ENCODE peak calls at places on chromosome 21, in four cellular contexts. One of them, this sample, is unnamed.

GRCh38 chr21:17622018-17622417 is 9.3 kb upstream of the BTG3 start:
- DNase-seq in HepG2: no peak
- DNase-seq in K562: no peak
- DNase-seq in GM12878: no peak
- DNase-seq in this sample: no peak

GRCh38 chr21:44598031-44598430 is 2.4 kb upstream of the KRTAP10-7 start:
- DNase-seq in K562: no peak
- DNase-seq in HepG2: no peak
- DNase-seq in GM12878: no peak
- DNase-seq in this sample: no peak

GRCh38 chr21:45001134-45002095 is 61.6 kb downstream of the SLX9 start:
- DNase-seq in GM12878: no peak
- DNase-seq in HepG2: no peak
- DNase-seq in K562: no peak
- DNase-seq in this sample: no peak

GRCh38 chr21:18244721-18245486 is at the start of gene CHODL:
- DNase-seq in K562: no peak
- DNase-seq in GM12878: no peak
- DNase-seq in HepG2: no peak
- DNase-seq in this sample: peak

GRCh38 chr21:21436012-21436545 is 437.9 kb downstream of the NCAM2 start:
- DNase-seq in GM12878: no peak
- DNase-seq in K562: no peak
- DNase-seq in HepG2: no peak
- DNase-seq in this sample: no peak

GRCh38 chr21:45926281-45926680 is 55.3 kb upstream of the COL6A1 start:
- DNase-seq in GM12878: no peak
- DNase-seq in HepG2: no peak
- DNase-seq in K562: no peak
- DNase-seq in this sample: peak

GRCh38 chr21:23694396-23694795 is 1912.9 kb downstream of the MRPL39 start:
- DNase-seq in GM12878: no peak
- DNase-seq in K562: no peak
- DNase-seq in HepG2: no peak
- DNase-seq in this sample: no peak

GRCh38 chr21:44414291-44415072 is 40.8 kb upstream of the LRRC3 start:
- DNase-seq in K562: no peak
- DNase-seq in GM12878: no peak
- DNase-seq in HepG2: no peak
- DNase-seq in this sample: no peak

GRCh38 chr21:38910390-38911008 is 104.8 kb downstream of the ETS2 start:
- DNase-seq in K562: no peak
- DNase-seq in HepG2: no peak
- DNase-seq in GM12878: no peak
- DNase-seq in this sample: no peak

GRCh38 chr21:44966135-44967081 is 26.6 kb downstream of the SLX9 start:
- DNase-seq in K562: no peak
- DNase-seq in GM12878: no peak
- DNase-seq in HepG2: no peak
- DNase-seq in this sample: no peak

GRCh38 chr21:42463861-42464515 is 32.0 kb downstream of the RSPH1 start:
- DNase-seq in HepG2: peak
- DNase-seq in GM12878: no peak
- DNase-seq in K562: peak
- DNase-seq in this sample: peak

GRCh38 chr21:31180256-31181088 is 142.2 kb upstream of the KRTAP19-8 start:
- DNase-seq in GM12878: no peak
- DNase-seq in K562: peak
- DNase-seq in HepG2: peak
- DNase-seq in this sample: peak

GRCh38 chr21:45109831-45110492 is 35.6 kb downstream of the ADARB1 start:
- DNase-seq in HepG2: no peak
- DNase-seq in K562: peak
- DNase-seq in GM12878: peak
- DNase-seq in this sample: no peak

GRCh38 chr21:36260802-36261201 is 59.2 kb upstream of the MORC3 start:
- DNase-seq in K562: no peak
- DNase-seq in HepG2: no peak
- DNase-seq in GM12878: no peak
- DNase-seq in this sample: no peak

GRCh38 chr21:37551406-37552355 is 185.1 kb downstream of the DYRK1A start:
- DNase-seq in GM12878: no peak
- DNase-seq in HepG2: peak
- DNase-seq in K562: no peak
- DNase-seq in this sample: no peak

GRCh38 chr21:35427320-35428040 is 378.4 kb upstream of the RUNX1 start:
- DNase-seq in HepG2: no peak
- DNase-seq in GM12878: no peak
- DNase-seq in K562: no peak
- DNase-seq in this sample: no peak

GRCh38 chr21:46555225-46555617 is 49.7 kb downstream of the S100B start:
- DNase-seq in K562: no peak
- DNase-seq in HepG2: no peak
- DNase-seq in GM12878: no peak
- DNase-seq in this sample: no peak

GRCh38 chr21:36800734-36801133 is 101.8 kb downstream of the SIM2 start:
- DNase-seq in GM12878: no peak
- DNase-seq in HepG2: no peak
- DNase-seq in K562: no peak
- DNase-seq in this sample: no peak

GRCh38 chr21:46221664-46222435 is 6.7 kb downstream of the LSS start:
- DNase-seq in GM12878: no peak
- DNase-seq in HepG2: no peak
- DNase-seq in K562: no peak
- DNase-seq in this sample: no peak

GRCh38 chr21:45541221-45542039 is 810 bp downstream of the SLC19A1 start:
- DNase-seq in HepG2: no peak
- DNase-seq in K562: peak
- DNase-seq in GM12878: no peak
- DNase-seq in this sample: peak

GRCh38 chr21:44494418-44494817 is 39.1 kb downstream of the LRRC3 start:
- DNase-seq in GM12878: no peak
- DNase-seq in HepG2: no peak
- DNase-seq in K562: no peak
- DNase-seq in this sample: no peak

GRCh38 chr21:20971296-20971921 is 26.8 kb upstream of the NCAM2 start:
- DNase-seq in HepG2: peak
- DNase-seq in K562: peak
- DNase-seq in GM12878: no peak
- DNase-seq in this sample: peak

GRCh38 chr21:15422761-15423160 is 307.0 kb upstream of the USP25 start:
- DNase-seq in HepG2: no peak
- DNase-seq in K562: no peak
- DNase-seq in GM12878: no peak
- DNase-seq in this sample: no peak

GRCh38 chr21:36396314-36396713 is 11.1 kb downstream of the CHAF1B start:
- DNase-seq in HepG2: no peak
- DNase-seq in GM12878: no peak
- DNase-seq in K562: no peak
- DNase-seq in this sample: no peak

GRCh38 chr21:40177979-40178378 is 310.7 kb downstream of the PCP4 start:
- DNase-seq in K562: no peak
- DNase-seq in GM12878: no peak
- DNase-seq in HepG2: no peak
- DNase-seq in this sample: no peak

GRCh38 chr21:38917045-38917774 is 111.5 kb downstream of the ETS2 start:
- DNase-seq in HepG2: peak
- DNase-seq in GM12878: no peak
- DNase-seq in K562: no peak
- DNase-seq in this sample: no peak

GRCh38 chr21:42305707-42306147 is 9.5 kb downstream of the TFF3 start:
- DNase-seq in HepG2: no peak
- DNase-seq in GM12878: no peak
- DNase-seq in K562: no peak
- DNase-seq in this sample: no peak

GRCh38 chr21:41995577-41995976 is 14.6 kb downstream of the ZBTB21 start:
- DNase-seq in K562: no peak
- DNase-seq in HepG2: no peak
- DNase-seq in GM12878: no peak
- DNase-seq in this sample: no peak

GRCh38 chr21:37225440-37225839 is 41.7 kb downstream of the VPS26C start:
- DNase-seq in K562: no peak
- DNase-seq in HepG2: no peak
- DNase-seq in GM12878: no peak
- DNase-seq in this sample: no peak

GRCh38 chr21:31447477-31447876 is 103.4 kb upstream of the TIAM1 start:
- DNase-seq in K562: no peak
- DNase-seq in GM12878: no peak
- DNase-seq in HepG2: no peak
- DNase-seq in this sample: no peak

GRCh38 chr21:28482657-28483056 is 510.0 kb downstream of the LTN1 start:
- DNase-seq in HepG2: no peak
- DNase-seq in GM12878: no peak
- DNase-seq in K562: no peak
- DNase-seq in this sample: no peak
- TF ChIP-seq SP1 in HepG2: no peak
- TF ChIP-seq SP1 in GM12878: no peak
- TF ChIP-seq SP1 in K562: no peak
- TF ChIP-seq SP1 in this sample: no peak

DNA sequence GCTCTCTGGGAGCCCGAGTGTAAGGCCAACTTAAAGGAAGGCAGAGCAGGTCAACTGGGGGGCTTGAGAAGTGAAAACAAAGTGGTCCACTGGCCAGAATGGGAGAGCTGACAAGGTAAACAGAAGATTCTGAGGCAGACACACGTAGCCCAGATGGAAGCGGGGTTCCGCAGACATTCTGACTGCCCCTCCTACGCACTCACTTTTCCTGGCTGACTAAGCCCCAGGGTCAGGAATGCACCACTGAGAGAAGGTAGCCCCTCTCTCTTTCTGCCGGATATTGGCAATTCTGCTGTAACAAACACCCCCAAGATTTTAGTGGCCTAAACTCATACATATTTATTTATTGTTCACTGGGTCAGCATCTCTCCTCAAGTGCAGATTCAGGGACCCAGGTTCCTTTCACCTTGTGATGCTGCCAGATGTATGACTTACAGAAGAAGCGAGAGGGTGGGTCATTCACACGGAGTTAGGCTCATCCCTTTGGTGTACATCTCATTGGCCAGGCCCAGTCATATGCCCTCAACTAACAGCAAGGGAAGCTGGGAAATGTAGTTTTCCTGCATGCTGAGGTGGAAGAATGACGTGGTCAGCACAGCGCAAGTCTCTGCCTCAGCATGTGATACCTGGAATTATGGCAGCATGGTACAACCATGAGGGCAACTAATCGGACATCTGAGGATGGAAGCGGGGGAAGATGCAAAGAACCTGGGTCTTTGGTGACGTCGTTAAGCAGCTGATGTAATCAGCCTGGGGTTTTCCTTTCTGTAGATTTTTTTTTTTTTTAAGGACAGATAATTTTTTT is 43.5 kb upstream of the MRPS6 start:
- DNase-seq in GM12878: peak
- DNase-seq in K562: peak
- DNase-seq in HepG2: peak
- DNase-seq in this sample: peak
- TF ChIP-seq BHLHE40 in GM12878: no peak
- TF ChIP-seq BHLHE40 in K562: peak
- TF ChIP-seq BHLHE40 in HepG2: no peak
- TF ChIP-seq BHLHE40 in this sample: no peak

GRCh38 chr21:26170471-26171309 is at the start of gene APP:
- DNase-seq in GM12878: no peak
- DNase-seq in HepG2: peak
- DNase-seq in K562: peak
- DNase-seq in this sample: peak

GRCh38 chr21:26169061-26169610 is 1.4 kb downstream of the APP start:
- DNase-seq in GM12878: peak
- DNase-seq in HepG2: peak
- DNase-seq in K562: no peak
- DNase-seq in this sample: peak

GRCh38 chr21:26165331-26165730 is 5.2 kb downstream of the APP start:
- DNase-seq in GM12878: no peak
- DNase-seq in K562: no peak
- DNase-seq in HepG2: no peak
- DNase-seq in this sample: no peak

GRCh38 chr21:26169611-26170470 is 729 bp downstream of the APP start:
- DNase-seq in HepG2: no peak
- DNase-seq in GM12878: no peak
- DNase-seq in K562: peak
- DNase-seq in this sample: peak

DNA sequence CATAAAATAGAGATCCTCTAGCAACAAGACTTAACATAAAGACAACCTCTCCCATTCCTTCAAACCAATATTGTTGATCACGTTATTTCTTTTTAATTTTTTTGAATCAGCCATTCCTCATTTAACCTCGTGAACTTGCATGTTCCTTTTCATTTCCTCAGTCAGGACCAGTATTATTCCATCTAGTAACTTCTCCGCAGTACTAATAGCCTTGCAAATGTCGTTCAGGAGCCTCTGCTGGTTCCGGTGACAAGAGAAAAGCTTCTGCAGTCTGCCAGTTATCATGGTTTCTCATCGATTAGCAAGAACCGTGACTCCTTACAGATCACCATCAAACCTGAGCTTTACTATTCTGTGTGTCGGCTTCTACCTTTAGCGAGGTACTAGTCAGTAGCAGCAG is 3.0 kb downstream of the APP start:
- DNase-seq in GM12878: no peak
- DNase-seq in HepG2: no peak
- DNase-seq in K562: no peak
- DNase-seq in this sample: no peak
- TF ChIP-seq TARDBP in GM12878: no peak
- TF ChIP-seq TARDBP in HepG2: no peak
- TF ChIP-seq TARDBP in K562: no peak
- TF ChIP-seq TARDBP in this sample: no peak

GRCh38 chr21:32457360-32457840 is 44.9 kb downstream of the EVA1C start:
- DNase-seq in HepG2: peak
- DNase-seq in GM12878: no peak
- DNase-seq in K562: peak
- DNase-seq in this sample: no peak

GRCh38 chr21:32455548-32455947 is 43.0 kb downstream of the EVA1C start:
- DNase-seq in K562: no peak
- DNase-seq in GM12878: no peak
- DNase-seq in HepG2: no peak
- DNase-seq in this sample: no peak

GRCh38 chr21:32459972-32460371 is 47.5 kb downstream of the EVA1C start:
- DNase-seq in K562: no peak
- DNase-seq in HepG2: no peak
- DNase-seq in GM12878: no peak
- DNase-seq in this sample: no peak

GRCh38 chr21:32457962-32458361 is 45.5 kb downstream of the EVA1C start:
- DNase-seq in HepG2: no peak
- DNase-seq in GM12878: no peak
- DNase-seq in K562: no peak
- DNase-seq in this sample: no peak

GRCh38 chr21:32456497-32456918 is 44.0 kb downstream of the EVA1C start:
- DNase-seq in GM12878: no peak
- DNase-seq in K562: no peak
- DNase-seq in HepG2: no peak
- DNase-seq in this sample: no peak
- TF ChIP-seq SP1 in GM12878: no peak
- TF ChIP-seq SP1 in K562: no peak
- TF ChIP-seq SP1 in HepG2: no peak
- TF ChIP-seq SP1 in this sample: no peak

This sample was measured in HEK293T.